ENCODE peak calls at places on chromosome 7, in nine cellular contexts. D, N, L, T, R, V, E, C and O are unnamed samples.

GRCh38 chr7:101913876-101914275 is 96.5 kb downstream of the CUX1 start:
- DNase-seq in E (no peak), V (no peak), D (no peak), T (no peak), C (no peak), R (no peak), N (no peak), L (peak; percentile 76), O (no peak)

GRCh38 chr7:100372256-100372655 is 1.0 kb upstream of the PILRA start:
- DNase-seq in E (no peak), V (no peak), D (no peak), C (no peak), T (no peak), N (peak; percentile 59), R (no peak), L (peak; percentile 69), O (no peak)

GRCh38 chr7:93055543-93056107 is 62.2 kb downstream of the SAMD9 start:
- DNase-seq in R (no peak), E (no peak), V (no peak), D (no peak), L (peak; percentile 62), C (no peak), T (peak; percentile 36), N (no peak), O (peak; percentile 8)

GRCh38 chr7:124086843-124087242 is 54.0 kb upstream of the TMEM229A start:
- DNase-seq in T (no peak), C (no peak), R (no peak), D (no peak), V (no peak), N (no peak), E (no peak), L (no peak), O (no peak)

GRCh38 chr7:101676956-101677355 is 47.9 kb upstream of the MYL10 start:
- DNase-seq in D (no peak), E (no peak), C (no peak), N (no peak), R (no peak), L (no peak), V (no peak), T (no peak), O (no peak)

GRCh38 chr7:19491371-19491770 is 217.5 kb downstream of the POLR1F start:
- DNase-seq in N (no peak), V (no peak), E (no peak), T (no peak), L (no peak), C (no peak), D (no peak), R (no peak), O (no peak)

GRCh38 chr7:47741984-47742383 is 160.1 kb upstream of the TNS3 start:
- DNase-seq in V (no peak), N (no peak), T (no peak), D (no peak), E (no peak), R (no peak), L (peak; percentile 46), C (no peak), O (no peak)

GRCh38 chr7:11931306-11931705 is 99.3 kb upstream of the THSD7A start:
- DNase-seq in C (no peak), T (no peak), R (no peak), E (no peak), N (no peak), L (no peak), V (no peak), D (no peak), O (no peak)

GRCh38 chr7:143284591-143285453 is at the start of gene TMEM139:
- DNase-seq in N (no peak), R (no peak), C (peak; percentile 88), E (no peak), V (peak; percentile 85), T (no peak), D (peak; percentile 74), L (no peak), O (no peak)

GRCh38 chr7:127245582-127245981 is 7.2 kb downstream of the GRM8 start:
- DNase-seq in C (no peak), D (no peak), L (no peak), N (no peak), E (no peak), T (no peak), R (no peak), V (no peak), O (no peak)

GRCh38 chr7:11529382-11529781 is 302.6 kb downstream of the THSD7A start:
- DNase-seq in T (no peak), C (no peak), L (no peak), E (no peak), D (no peak), N (no peak), V (no peak), R (no peak), O (no peak)

GRCh38 chr7:84195295-84196006 is 862 bp upstream of the SEMA3A start:
- DNase-seq in L (no peak), E (no peak), V (no peak), T (no peak), C (no peak), N (no peak), D (no peak), R (no peak), O (no peak)

GRCh38 chr7:54964136-54964535 is 54.7 kb upstream of the EGFR start:
- DNase-seq in R (no peak), E (no peak), D (no peak), N (no peak), L (no peak), C (no peak), T (no peak), V (no peak), O (no peak)

GRCh38 chr7:54968018-54968417 is 50.8 kb upstream of the EGFR start:
- DNase-seq in D (no peak), L (no peak), E (no peak), C (no peak), T (no peak), R (no peak), N (no peak), V (no peak), O (no peak)

GRCh38 chr7:54967384-54967783 is 51.4 kb upstream of the EGFR start:
- DNase-seq in C (peak; percentile 27), T (peak; percentile 86), E (no peak), N (no peak), V (no peak), R (no peak), L (peak; percentile 40), D (no peak), O (no peak)

GRCh38 chr7:54972733-54973294 is 46.0 kb upstream of the EGFR start:
- DNase-seq in R (no peak), N (no peak), T (no peak), L (no peak), C (no peak), V (no peak), D (no peak), E (no peak), O (no peak)

GRCh38 chr7:54969190-54969967 is 49.4 kb upstream of the EGFR start:
- DNase-seq in L (peak; percentile 17), C (no peak), N (no peak), D (no peak), R (no peak), E (no peak), V (no peak), T (no peak), O (peak; percentile 59)
- TF ChIP-seq POLR2A in L (no peak), C (no peak), N (no peak), D (no peak), R (no peak), E (no peak), V (no peak), T (no peak), O (no peak)

DNA sequence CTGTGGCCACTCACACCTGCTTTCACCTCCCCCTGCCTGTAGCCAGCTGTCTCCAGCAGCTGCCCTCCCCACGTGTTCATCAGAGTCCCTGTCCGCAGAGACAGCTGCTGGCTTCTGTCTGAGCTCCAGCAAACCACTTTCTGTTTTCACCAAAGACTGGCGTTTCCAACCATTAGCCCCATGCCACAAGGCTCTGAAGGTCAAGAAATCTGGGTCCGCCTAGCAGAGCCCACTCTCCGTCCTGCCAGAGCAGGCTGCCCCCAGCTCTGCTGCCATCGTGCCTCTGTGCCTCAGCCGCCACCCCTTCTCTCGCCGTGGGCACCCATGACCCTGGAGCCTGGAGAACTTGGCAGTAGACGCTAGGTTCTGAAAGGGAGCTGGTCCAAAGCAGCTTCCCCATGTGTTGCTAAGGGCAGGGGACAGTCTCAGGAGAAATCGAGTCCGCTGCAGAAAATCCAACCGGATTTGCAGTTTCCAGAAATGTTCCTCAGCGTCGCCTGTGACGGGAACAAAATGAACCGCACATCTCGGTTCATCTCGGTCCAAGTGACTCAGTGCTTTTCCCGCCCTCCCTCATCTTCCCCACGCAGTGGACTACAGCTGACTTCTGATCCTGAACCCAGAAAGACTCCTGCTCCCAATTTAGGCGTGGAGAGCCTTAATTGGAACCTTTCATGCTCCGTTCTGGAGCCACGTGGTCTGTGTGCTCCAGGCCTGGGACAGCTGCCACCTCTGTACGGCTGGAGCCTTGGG is 28.0 kb downstream of the TMEM120A start:
- DNase-seq in D (no peak), N (no peak), V (no peak), R (peak; percentile 82), T (no peak), C (no peak), E (peak; percentile 94), L (no peak), O (no peak)
- TF ChIP-seq POLR2A in D (no peak), N (no peak), V (no peak), R (no peak), T (no peak), C (no peak), E (no peak), L (no peak), O (no peak)

DNA sequence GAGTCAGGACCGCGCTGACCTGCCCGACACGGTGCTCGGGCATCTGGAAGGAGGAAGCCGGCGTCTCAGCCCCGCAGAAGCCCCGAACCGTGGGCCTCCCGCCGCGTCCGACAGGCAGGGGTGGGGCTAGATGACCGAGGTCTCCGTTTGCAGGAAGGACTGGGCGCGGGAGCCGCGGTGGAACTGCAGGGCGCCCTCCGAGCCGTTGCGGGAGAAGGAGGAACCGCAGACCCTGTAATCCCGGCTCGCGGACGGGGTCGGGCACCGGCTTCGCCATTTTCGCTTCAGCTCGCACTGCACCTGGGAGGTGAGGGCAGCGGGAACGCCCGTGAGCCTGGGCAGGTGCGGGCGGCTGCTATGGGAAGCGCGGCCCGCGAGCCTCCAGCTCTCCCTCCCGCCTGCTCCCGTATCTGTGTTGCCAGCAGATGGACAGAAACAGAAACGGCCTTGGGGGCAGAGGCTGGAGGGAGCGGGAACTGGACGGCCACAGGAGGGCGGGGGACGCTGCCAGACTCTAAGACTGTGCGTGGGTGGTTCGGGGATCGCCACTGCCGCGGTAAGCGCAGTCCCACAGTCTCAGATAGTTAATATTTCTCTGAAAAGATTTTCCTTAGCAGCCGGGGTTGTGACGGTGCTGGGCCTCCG is 114.1 kb downstream of the VIPR2 start:
- DNase-seq in E (peak; percentile 83), C (peak; percentile 69), V (peak; percentile 56), T (peak; percentile 69), L (no peak), N (peak; percentile 76), D (peak; percentile 64), R (peak; percentile 78), O (no peak)
- TF ChIP-seq POLR2A in E (no peak), C (peak; percentile 19), V (no peak), T (no peak), L (no peak), N (no peak), D (no peak), R (no peak), O (no peak)

GRCh38 chr7:5231811-5232484 is 41.9 kb downstream of the WIPI2 start:
- DNase-seq in V (peak; percentile 56), C (no peak), R (no peak), E (no peak), N (no peak), L (no peak), T (no peak), D (no peak), O (no peak)
- TF ChIP-seq POLR2A in V (no peak), C (no peak), R (no peak), E (no peak), N (no peak), L (no peak), T (no peak), D (no peak), O (no peak)

GRCh38 chr7:32957326-32958045 is at the start of gene FKBP9:
- DNase-seq in L (peak; percentile 79), T (peak; percentile 93), C (peak; percentile 94), V (peak; percentile 94), R (peak; percentile 91), D (peak; percentile 93), N (peak; percentile 96), E (peak; percentile 89), O (peak; percentile 99)
- TF ChIP-seq POLR2A in L (peak; percentile 38), T (peak; percentile 81), C (peak; percentile 62), V (peak; percentile 70), R (no peak), D (no peak), N (peak; percentile 85), E (peak; percentile 59), O (peak; percentile 97)